ENCODE peak calls at places on chromosomes 2 and 18, in six cellular contexts. R, Z, N, J, K and U are unnamed samples.

GRCh38 chr18:44051088-44051487 is 629.6 kb upstream of the SETBP1 start:
- DNase-seq in R (no peak), Z (no peak), N (no peak), J (no peak), K (no peak), U (no peak)

GRCh38 chr2:45291283-45291682 is 282.0 kb upstream of the SIX2 start:
- DNase-seq in R (no peak), Z (no peak), N (no peak), J (no peak), K (no peak), U (no peak)

GRCh38 chr2:28610583-28611201 is 114.8 kb downstream of the PLB1 start:
- DNase-seq in R (no peak), Z (no peak), N (peak), J (no peak), K (peak), U (no peak)

GRCh38 chr2:73292316-73292905 is 937 bp downstream of the EGR4 start:
- DNase-seq in R (no peak), Z (no peak), N (no peak), J (no peak), K (peak), U (no peak)

GRCh38 chr2:239249781-239250180 is 151.0 kb downstream of the HDAC4 start:
- DNase-seq in R (no peak), Z (no peak), N (peak), J (no peak), K (peak), U (no peak)

GRCh38 chr2:2765839-2766495 is 434.9 kb upstream of the MYT1L start:
- DNase-seq in R (no peak), Z (no peak), N (no peak), J (peak), K (no peak), U (no peak)

GRCh38 chr2:144824611-144825010 is 304.7 kb upstream of the ZEB2 start:
- DNase-seq in R (no peak), Z (no peak), N (no peak), J (no peak), K (no peak), U (no peak)

GRCh38 chr2:12046641-12047040 is 300.2 kb downstream of the LPIN1 start:
- DNase-seq in R (no peak), Z (no peak), N (no peak), J (no peak), K (no peak), U (no peak)

GRCh38 chr2:61233581-61233980 is 71.6 kb downstream of the C2orf74 start:
- DNase-seq in R (no peak), Z (no peak), N (no peak), J (no peak), K (no peak), U (no peak)